ENCODE peak calls at places on chromosomes 7 and 10, in eight cellular contexts. One of them, this sample, is unnamed.

GRCh38 chr7:3880221-3880935 is 579.3 kb downstream of the SDK1 start:
- DNase-seq in RKO: no peak
- DNase-seq in stimulated activated CD8-positive, alpha-beta memory T cell treated with anti-CD3 and anti-CD28 coated beads, Interleukin-15, amount 100 ng/mL, for 24 hours: no peak
- DNase-seq in left kidney: peak
- DNase-seq in activated T-cell treated with anti-CD3 and anti-CD28 coated beads, Interleukin-2, amount 50 U/mL, for 72 hours: no peak
- DNase-seq in KBM-7: no peak
- DNase-seq in ovary: no peak
- DNase-seq in fibroblast of pulmonary artery: no peak
- DNase-seq in this sample: no peak

GRCh38 chr10:124465003-124465776 is 3.6 kb downstream of the LHPP start:
- DNase-seq in RKO: no peak
- DNase-seq in stimulated activated CD8-positive, alpha-beta memory T cell treated with anti-CD3 and anti-CD28 coated beads, Interleukin-15, amount 100 ng/mL, for 24 hours: no peak
- DNase-seq in left kidney: no peak
- DNase-seq in activated T-cell treated with anti-CD3 and anti-CD28 coated beads, Interleukin-2, amount 50 U/mL, for 72 hours: no peak
- DNase-seq in KBM-7: peak
- DNase-seq in ovary: no peak
- DNase-seq in fibroblast of pulmonary artery: no peak
- DNase-seq in this sample: no peak

GRCh38 chr10:73866621-73867020 is 7.7 kb downstream of the CAMK2G start:
- DNase-seq in RKO: no peak
- DNase-seq in stimulated activated CD8-positive, alpha-beta memory T cell treated with anti-CD3 and anti-CD28 coated beads, Interleukin-15, amount 100 ng/mL, for 24 hours: no peak
- DNase-seq in left kidney: no peak
- DNase-seq in activated T-cell treated with anti-CD3 and anti-CD28 coated beads, Interleukin-2, amount 50 U/mL, for 72 hours: no peak
- DNase-seq in KBM-7: no peak
- DNase-seq in ovary: no peak
- DNase-seq in fibroblast of pulmonary artery: no peak
- DNase-seq in this sample: no peak

GRCh38 chr10:79492256-79492655 is 20.1 kb upstream of the EIF5AL1 start:
- DNase-seq in RKO: no peak
- DNase-seq in stimulated activated CD8-positive, alpha-beta memory T cell treated with anti-CD3 and anti-CD28 coated beads, Interleukin-15, amount 100 ng/mL, for 24 hours: no peak
- DNase-seq in left kidney: no peak
- DNase-seq in activated T-cell treated with anti-CD3 and anti-CD28 coated beads, Interleukin-2, amount 50 U/mL, for 72 hours: no peak
- DNase-seq in KBM-7: no peak
- DNase-seq in ovary: no peak
- DNase-seq in fibroblast of pulmonary artery: no peak
- DNase-seq in this sample: no peak

GRCh38 chr10:110335314-110336064 is 30.8 kb upstream of the SMNDC1 start:
- DNase-seq in RKO: no peak
- DNase-seq in stimulated activated CD8-positive, alpha-beta memory T cell treated with anti-CD3 and anti-CD28 coated beads, Interleukin-15, amount 100 ng/mL, for 24 hours: no peak
- DNase-seq in left kidney: no peak
- DNase-seq in activated T-cell treated with anti-CD3 and anti-CD28 coated beads, Interleukin-2, amount 50 U/mL, for 72 hours: no peak
- DNase-seq in KBM-7: peak
- DNase-seq in ovary: no peak
- DNase-seq in fibroblast of pulmonary artery: no peak
- DNase-seq in this sample: no peak

GRCh38 chr7:680411-681127 is 45.9 kb upstream of the DNAAF5 start:
- DNase-seq in RKO: no peak
- DNase-seq in stimulated activated CD8-positive, alpha-beta memory T cell treated with anti-CD3 and anti-CD28 coated beads, Interleukin-15, amount 100 ng/mL, for 24 hours: no peak
- DNase-seq in left kidney: no peak
- DNase-seq in activated T-cell treated with anti-CD3 and anti-CD28 coated beads, Interleukin-2, amount 50 U/mL, for 72 hours: no peak
- DNase-seq in KBM-7: no peak
- DNase-seq in ovary: peak
- DNase-seq in fibroblast of pulmonary artery: no peak
- DNase-seq in this sample: no peak

GRCh38 chr10:76114556-76114955 is 683.1 kb downstream of the LRMDA start:
- DNase-seq in RKO: no peak
- DNase-seq in stimulated activated CD8-positive, alpha-beta memory T cell treated with anti-CD3 and anti-CD28 coated beads, Interleukin-15, amount 100 ng/mL, for 24 hours: no peak
- DNase-seq in left kidney: peak
- DNase-seq in activated T-cell treated with anti-CD3 and anti-CD28 coated beads, Interleukin-2, amount 50 U/mL, for 72 hours: no peak
- DNase-seq in KBM-7: no peak
- DNase-seq in ovary: no peak
- DNase-seq in fibroblast of pulmonary artery: no peak
- DNase-seq in this sample: no peak

GRCh38 chr10:51092402-51092801 is 18.1 kb downstream of the PRKG1 start:
- DNase-seq in RKO: peak
- DNase-seq in stimulated activated CD8-positive, alpha-beta memory T cell treated with anti-CD3 and anti-CD28 coated beads, Interleukin-15, amount 100 ng/mL, for 24 hours: no peak
- DNase-seq in left kidney: no peak
- DNase-seq in activated T-cell treated with anti-CD3 and anti-CD28 coated beads, Interleukin-2, amount 50 U/mL, for 72 hours: no peak
- DNase-seq in KBM-7: no peak
- DNase-seq in ovary: peak
- DNase-seq in fibroblast of pulmonary artery: peak
- DNase-seq in this sample: peak

GRCh38 chr7:75688200-75689136 is 50.3 kb downstream of the HIP1 start:
- DNase-seq in RKO: no peak
- DNase-seq in stimulated activated CD8-positive, alpha-beta memory T cell treated with anti-CD3 and anti-CD28 coated beads, Interleukin-15, amount 100 ng/mL, for 24 hours: no peak
- DNase-seq in left kidney: peak
- DNase-seq in activated T-cell treated with anti-CD3 and anti-CD28 coated beads, Interleukin-2, amount 50 U/mL, for 72 hours: no peak
- DNase-seq in KBM-7: no peak
- DNase-seq in ovary: peak
- DNase-seq in fibroblast of pulmonary artery: no peak
- DNase-seq in this sample: peak

GRCh38 chr10:98267069-98267893 is 713 bp downstream of the LOXL4 start:
- DNase-seq in RKO: no peak
- DNase-seq in stimulated activated CD8-positive, alpha-beta memory T cell treated with anti-CD3 and anti-CD28 coated beads, Interleukin-15, amount 100 ng/mL, for 24 hours: no peak
- DNase-seq in left kidney: peak
- DNase-seq in activated T-cell treated with anti-CD3 and anti-CD28 coated beads, Interleukin-2, amount 50 U/mL, for 72 hours: no peak
- DNase-seq in KBM-7: no peak
- DNase-seq in ovary: no peak
- DNase-seq in fibroblast of pulmonary artery: no peak
- DNase-seq in this sample: no peak

GRCh38 chr7:128221929-128222403 is 19.1 kb upstream of the LEP start:
- DNase-seq in RKO: peak
- DNase-seq in stimulated activated CD8-positive, alpha-beta memory T cell treated with anti-CD3 and anti-CD28 coated beads, Interleukin-15, amount 100 ng/mL, for 24 hours: no peak
- DNase-seq in left kidney: peak
- DNase-seq in activated T-cell treated with anti-CD3 and anti-CD28 coated beads, Interleukin-2, amount 50 U/mL, for 72 hours: no peak
- DNase-seq in KBM-7: no peak
- DNase-seq in ovary: no peak
- DNase-seq in fibroblast of pulmonary artery: no peak
- DNase-seq in this sample: no peak

GRCh38 chr7:143512488-143513340 is 35.0 kb downstream of the TAS2R41 start:
- DNase-seq in RKO: no peak
- DNase-seq in stimulated activated CD8-positive, alpha-beta memory T cell treated with anti-CD3 and anti-CD28 coated beads, Interleukin-15, amount 100 ng/mL, for 24 hours: no peak
- DNase-seq in left kidney: no peak
- DNase-seq in activated T-cell treated with anti-CD3 and anti-CD28 coated beads, Interleukin-2, amount 50 U/mL, for 72 hours: no peak
- DNase-seq in KBM-7: no peak
- DNase-seq in ovary: no peak
- DNase-seq in fibroblast of pulmonary artery: no peak
- DNase-seq in this sample: no peak

GRCh38 chr10:23157691-23158369 is 34.3 kb upstream of the PTF1A start:
- DNase-seq in RKO: peak
- DNase-seq in stimulated activated CD8-positive, alpha-beta memory T cell treated with anti-CD3 and anti-CD28 coated beads, Interleukin-15, amount 100 ng/mL, for 24 hours: no peak
- DNase-seq in left kidney: peak
- DNase-seq in activated T-cell treated with anti-CD3 and anti-CD28 coated beads, Interleukin-2, amount 50 U/mL, for 72 hours: no peak
- DNase-seq in KBM-7: peak
- DNase-seq in ovary: no peak
- DNase-seq in fibroblast of pulmonary artery: peak
- DNase-seq in this sample: peak

GRCh38 chr10:87750817-87751216 is 67.2 kb downstream of the ATAD1 start:
- DNase-seq in RKO: no peak
- DNase-seq in stimulated activated CD8-positive, alpha-beta memory T cell treated with anti-CD3 and anti-CD28 coated beads, Interleukin-15, amount 100 ng/mL, for 24 hours: no peak
- DNase-seq in left kidney: no peak
- DNase-seq in activated T-cell treated with anti-CD3 and anti-CD28 coated beads, Interleukin-2, amount 50 U/mL, for 72 hours: no peak
- DNase-seq in KBM-7: no peak
- DNase-seq in ovary: no peak
- DNase-seq in fibroblast of pulmonary artery: no peak
- DNase-seq in this sample: no peak

GRCh38 chr7:39811161-39811614 is 138.9 kb upstream of the CDK13 start:
- DNase-seq in RKO: no peak
- DNase-seq in stimulated activated CD8-positive, alpha-beta memory T cell treated with anti-CD3 and anti-CD28 coated beads, Interleukin-15, amount 100 ng/mL, for 24 hours: no peak
- DNase-seq in left kidney: peak
- DNase-seq in activated T-cell treated with anti-CD3 and anti-CD28 coated beads, Interleukin-2, amount 50 U/mL, for 72 hours: no peak
- DNase-seq in KBM-7: peak
- DNase-seq in ovary: no peak
- DNase-seq in fibroblast of pulmonary artery: peak
- DNase-seq in this sample: peak

GRCh38 chr10:4144802-4145201 is 359.8 kb upstream of the KLF6 start:
- DNase-seq in RKO: no peak
- DNase-seq in stimulated activated CD8-positive, alpha-beta memory T cell treated with anti-CD3 and anti-CD28 coated beads, Interleukin-15, amount 100 ng/mL, for 24 hours: no peak
- DNase-seq in left kidney: peak
- DNase-seq in activated T-cell treated with anti-CD3 and anti-CD28 coated beads, Interleukin-2, amount 50 U/mL, for 72 hours: no peak
- DNase-seq in KBM-7: no peak
- DNase-seq in ovary: no peak
- DNase-seq in fibroblast of pulmonary artery: peak
- DNase-seq in this sample: no peak

GRCh38 chr10:103492655-103493261 is 747 bp upstream of the NEURL1 start:
- DNase-seq in RKO: no peak
- DNase-seq in stimulated activated CD8-positive, alpha-beta memory T cell treated with anti-CD3 and anti-CD28 coated beads, Interleukin-15, amount 100 ng/mL, for 24 hours: no peak
- DNase-seq in left kidney: no peak
- DNase-seq in activated T-cell treated with anti-CD3 and anti-CD28 coated beads, Interleukin-2, amount 50 U/mL, for 72 hours: no peak
- DNase-seq in KBM-7: no peak
- DNase-seq in ovary: no peak
- DNase-seq in fibroblast of pulmonary artery: no peak
- DNase-seq in this sample: no peak

GRCh38 chr10:71270301-71270777 is 48.7 kb upstream of the SLC29A3 start:
- DNase-seq in RKO: peak
- DNase-seq in stimulated activated CD8-positive, alpha-beta memory T cell treated with anti-CD3 and anti-CD28 coated beads, Interleukin-15, amount 100 ng/mL, for 24 hours: no peak
- DNase-seq in left kidney: peak
- DNase-seq in activated T-cell treated with anti-CD3 and anti-CD28 coated beads, Interleukin-2, amount 50 U/mL, for 72 hours: peak
- DNase-seq in KBM-7: peak
- DNase-seq in ovary: no peak
- DNase-seq in fibroblast of pulmonary artery: peak
- DNase-seq in this sample: peak

GRCh38 chr7:26485421-26486019 is 193.9 kb downstream of the SNX10 start:
- DNase-seq in RKO: no peak
- DNase-seq in stimulated activated CD8-positive, alpha-beta memory T cell treated with anti-CD3 and anti-CD28 coated beads, Interleukin-15, amount 100 ng/mL, for 24 hours: no peak
- DNase-seq in left kidney: peak
- DNase-seq in activated T-cell treated with anti-CD3 and anti-CD28 coated beads, Interleukin-2, amount 50 U/mL, for 72 hours: no peak
- DNase-seq in KBM-7: no peak
- DNase-seq in ovary: no peak
- DNase-seq in fibroblast of pulmonary artery: no peak
- DNase-seq in this sample: peak

GRCh38 chr7:132654150-132654549 is 77.9 kb upstream of the PLXNA4 start:
- DNase-seq in RKO: peak
- DNase-seq in stimulated activated CD8-positive, alpha-beta memory T cell treated with anti-CD3 and anti-CD28 coated beads, Interleukin-15, amount 100 ng/mL, for 24 hours: no peak
- DNase-seq in left kidney: no peak
- DNase-seq in activated T-cell treated with anti-CD3 and anti-CD28 coated beads, Interleukin-2, amount 50 U/mL, for 72 hours: peak
- DNase-seq in KBM-7: peak
- DNase-seq in ovary: no peak
- DNase-seq in fibroblast of pulmonary artery: peak
- DNase-seq in this sample: peak

GRCh38 chr7:40297741-40298311 is 163.0 kb downstream of the SUGCT start:
- DNase-seq in RKO: no peak
- DNase-seq in stimulated activated CD8-positive, alpha-beta memory T cell treated with anti-CD3 and anti-CD28 coated beads, Interleukin-15, amount 100 ng/mL, for 24 hours: no peak
- DNase-seq in left kidney: peak
- DNase-seq in activated T-cell treated with anti-CD3 and anti-CD28 coated beads, Interleukin-2, amount 50 U/mL, for 72 hours: no peak
- DNase-seq in KBM-7: no peak
- DNase-seq in ovary: no peak
- DNase-seq in fibroblast of pulmonary artery: peak
- DNase-seq in this sample: peak

GRCh38 chr7:133528796-133529195 is 275.9 kb downstream of the EXOC4 start:
- DNase-seq in RKO: no peak
- DNase-seq in stimulated activated CD8-positive, alpha-beta memory T cell treated with anti-CD3 and anti-CD28 coated beads, Interleukin-15, amount 100 ng/mL, for 24 hours: no peak
- DNase-seq in left kidney: peak
- DNase-seq in activated T-cell treated with anti-CD3 and anti-CD28 coated beads, Interleukin-2, amount 50 U/mL, for 72 hours: no peak
- DNase-seq in KBM-7: no peak
- DNase-seq in ovary: no peak
- DNase-seq in fibroblast of pulmonary artery: no peak
- DNase-seq in this sample: peak

GRCh38 chr10:109474817-109475216 is 448.5 kb downstream of the XPNPEP1 start:
- DNase-seq in RKO: no peak
- DNase-seq in stimulated activated CD8-positive, alpha-beta memory T cell treated with anti-CD3 and anti-CD28 coated beads, Interleukin-15, amount 100 ng/mL, for 24 hours: no peak
- DNase-seq in left kidney: peak
- DNase-seq in activated T-cell treated with anti-CD3 and anti-CD28 coated beads, Interleukin-2, amount 50 U/mL, for 72 hours: no peak
- DNase-seq in KBM-7: no peak
- DNase-seq in ovary: no peak
- DNase-seq in fibroblast of pulmonary artery: no peak
- DNase-seq in this sample: no peak

GRCh38 chr10:69064762-69065328 is 23.1 kb upstream of the SRGN start:
- DNase-seq in RKO: no peak
- DNase-seq in stimulated activated CD8-positive, alpha-beta memory T cell treated with anti-CD3 and anti-CD28 coated beads, Interleukin-15, amount 100 ng/mL, for 24 hours: no peak
- DNase-seq in left kidney: no peak
- DNase-seq in activated T-cell treated with anti-CD3 and anti-CD28 coated beads, Interleukin-2, amount 50 U/mL, for 72 hours: no peak
- DNase-seq in KBM-7: no peak
- DNase-seq in ovary: no peak
- DNase-seq in fibroblast of pulmonary artery: no peak
- DNase-seq in this sample: no peak

GRCh38 chr10:110502851-110503301 is 5.2 kb downstream of the DUSP5 start:
- DNase-seq in RKO: no peak
- DNase-seq in stimulated activated CD8-positive, alpha-beta memory T cell treated with anti-CD3 and anti-CD28 coated beads, Interleukin-15, amount 100 ng/mL, for 24 hours: no peak
- DNase-seq in left kidney: no peak
- DNase-seq in activated T-cell treated with anti-CD3 and anti-CD28 coated beads, Interleukin-2, amount 50 U/mL, for 72 hours: peak
- DNase-seq in KBM-7: peak
- DNase-seq in ovary: no peak
- DNase-seq in fibroblast of pulmonary artery: peak
- DNase-seq in this sample: peak

GRCh38 chr10:26249681-26250080 is 33.1 kb downstream of the GAD2 start:
- DNase-seq in RKO: no peak
- DNase-seq in stimulated activated CD8-positive, alpha-beta memory T cell treated with anti-CD3 and anti-CD28 coated beads, Interleukin-15, amount 100 ng/mL, for 24 hours: no peak
- DNase-seq in left kidney: no peak
- DNase-seq in activated T-cell treated with anti-CD3 and anti-CD28 coated beads, Interleukin-2, amount 50 U/mL, for 72 hours: no peak
- DNase-seq in KBM-7: no peak
- DNase-seq in ovary: no peak
- DNase-seq in fibroblast of pulmonary artery: no peak
- DNase-seq in this sample: no peak

GRCh38 chr10:122543676-122544075 is 16.9 kb upstream of the DMBT1 start:
- DNase-seq in RKO: no peak
- DNase-seq in stimulated activated CD8-positive, alpha-beta memory T cell treated with anti-CD3 and anti-CD28 coated beads, Interleukin-15, amount 100 ng/mL, for 24 hours: no peak
- DNase-seq in left kidney: no peak
- DNase-seq in activated T-cell treated with anti-CD3 and anti-CD28 coated beads, Interleukin-2, amount 50 U/mL, for 72 hours: no peak
- DNase-seq in KBM-7: no peak
- DNase-seq in ovary: no peak
- DNase-seq in fibroblast of pulmonary artery: no peak
- DNase-seq in this sample: no peak

GRCh38 chr10:117486606-117487005 is 55.9 kb upstream of the EMX2 start:
- DNase-seq in RKO: no peak
- DNase-seq in stimulated activated CD8-positive, alpha-beta memory T cell treated with anti-CD3 and anti-CD28 coated beads, Interleukin-15, amount 100 ng/mL, for 24 hours: no peak
- DNase-seq in left kidney: no peak
- DNase-seq in activated T-cell treated with anti-CD3 and anti-CD28 coated beads, Interleukin-2, amount 50 U/mL, for 72 hours: no peak
- DNase-seq in KBM-7: no peak
- DNase-seq in ovary: no peak
- DNase-seq in fibroblast of pulmonary artery: no peak
- DNase-seq in this sample: no peak

GRCh38 chr10:71984798-71985388 is 20.7 kb downstream of the CHST3 start:
- DNase-seq in RKO: no peak
- DNase-seq in stimulated activated CD8-positive, alpha-beta memory T cell treated with anti-CD3 and anti-CD28 coated beads, Interleukin-15, amount 100 ng/mL, for 24 hours: no peak
- DNase-seq in left kidney: no peak
- DNase-seq in activated T-cell treated with anti-CD3 and anti-CD28 coated beads, Interleukin-2, amount 50 U/mL, for 72 hours: no peak
- DNase-seq in KBM-7: no peak
- DNase-seq in ovary: peak
- DNase-seq in fibroblast of pulmonary artery: no peak
- DNase-seq in this sample: no peak

GRCh38 chr7:95687759-95688343 is 84.5 kb upstream of the DYNC1I1 start:
- DNase-seq in RKO: peak
- DNase-seq in stimulated activated CD8-positive, alpha-beta memory T cell treated with anti-CD3 and anti-CD28 coated beads, Interleukin-15, amount 100 ng/mL, for 24 hours: no peak
- DNase-seq in left kidney: peak
- DNase-seq in activated T-cell treated with anti-CD3 and anti-CD28 coated beads, Interleukin-2, amount 50 U/mL, for 72 hours: no peak
- DNase-seq in KBM-7: peak
- DNase-seq in ovary: no peak
- DNase-seq in fibroblast of pulmonary artery: peak
- DNase-seq in this sample: peak

GRCh38 chr7:95596183-95597135 is at the start of gene PDK4:
- DNase-seq in RKO: peak
- DNase-seq in stimulated activated CD8-positive, alpha-beta memory T cell treated with anti-CD3 and anti-CD28 coated beads, Interleukin-15, amount 100 ng/mL, for 24 hours: no peak
- DNase-seq in left kidney: peak
- DNase-seq in activated T-cell treated with anti-CD3 and anti-CD28 coated beads, Interleukin-2, amount 50 U/mL, for 72 hours: no peak
- DNase-seq in KBM-7: no peak
- DNase-seq in ovary: peak
- DNase-seq in fibroblast of pulmonary artery: peak
- DNase-seq in this sample: peak

GRCh38 chr10:74189999-74190421 is 39.0 kb downstream of the ADK start:
- DNase-seq in RKO: no peak
- DNase-seq in stimulated activated CD8-positive, alpha-beta memory T cell treated with anti-CD3 and anti-CD28 coated beads, Interleukin-15, amount 100 ng/mL, for 24 hours: no peak
- DNase-seq in left kidney: peak
- DNase-seq in activated T-cell treated with anti-CD3 and anti-CD28 coated beads, Interleukin-2, amount 50 U/mL, for 72 hours: peak
- DNase-seq in KBM-7: peak
- DNase-seq in ovary: no peak
- DNase-seq in fibroblast of pulmonary artery: peak
- DNase-seq in this sample: peak